ENCODE peak calls at places on chromosomes 4 and X, in nine cellular contexts. N is sigmoid colon; Y is Caco-2; J is CD14-positive monocyte; H is lung microvascular endothelial cell; O is stimulated activated CD8-positive, alpha-beta memory T cell treated with anti-CD3 and anti-CD28 coated beads, Interleukin-15, amount 100 ng/mL, for 1 hour; F is iris pigment epithelial cell; C is esophagus squamous epithelium; G is Caki2. S is an unnamed sample.

GRCh38 chr4:73723029-73723428 is 17.3 kb upstream of the CXCL8 start:
- DNase-seq in N (no peak), Y (no peak), J (no peak), H (peak), O (no peak), F (peak), C (no peak), G (no peak), S (no peak)

GRCh38 chrX:48498374-48498809 is 10.4 kb upstream of the PORCN start:
- DNase-seq in N (no peak), Y (no peak), J (no peak), H (peak), O (no peak), F (peak), C (no peak), G (peak), S (no peak)

GRCh38 chr4:77187231-77187630 is 30.2 kb downstream of the CCNG2 start:
- DNase-seq in N (no peak), Y (no peak), J (no peak), H (no peak), O (no peak), F (no peak), C (no peak), G (no peak), S (no peak)

GRCh38 chrX:154731881-154732280 is 19.0 kb downstream of the GAB3 start:
- DNase-seq in N (no peak), Y (no peak), J (no peak), H (peak), O (no peak), F (peak), C (no peak), G (no peak), S (no peak)

GRCh38 chr4:116143221-116143620 is 942.2 kb downstream of the TRAM1L1 start:
- DNase-seq in N (no peak), Y (no peak), J (no peak), H (no peak), O (no peak), F (no peak), C (no peak), G (no peak), S (no peak)

GRCh38 chr4:732911-733630 is 27.4 kb downstream of the PCGF3 start:
- DNase-seq in N (no peak), Y (no peak), J (no peak), H (no peak), O (no peak), F (no peak), C (no peak), G (no peak), S (no peak)

GRCh38 chrX:19343085-19343461 is 654 bp upstream of the PDHA1 start:
- DNase-seq in N (no peak), Y (no peak), J (no peak), H (no peak), O (no peak), F (no peak), C (no peak), G (no peak), S (no peak)

GRCh38 chr4:176191974-176192373 is 3.4 kb downstream of the SPATA4 start:
- DNase-seq in N (no peak), Y (no peak), J (no peak), H (no peak), O (no peak), F (no peak), C (no peak), G (peak), S (no peak)

GRCh38 chr4:104906274-104906673 is 240.4 kb upstream of the TET2 start:
- DNase-seq in N (no peak), Y (no peak), J (no peak), H (no peak), O (no peak), F (no peak), C (no peak), G (no peak), S (no peak)

GRCh38 chrX:65480960-65481359 is 53.6 kb downstream of the LAS1L start:
- DNase-seq in N (no peak), Y (no peak), J (no peak), H (no peak), O (no peak), F (no peak), C (no peak), G (no peak), S (no peak)

GRCh38 chr4:8778301-8778700 is 93.3 kb downstream of the HMX1 start:
- DNase-seq in N (no peak), Y (no peak), J (no peak), H (no peak), O (no peak), F (no peak), C (no peak), G (no peak), S (no peak)

GRCh38 chrX:97743014-97743413 is 859.3 kb downstream of the RPA4 start:
- DNase-seq in N (no peak), Y (no peak), J (no peak), H (no peak), O (no peak), F (no peak), C (no peak), G (no peak), S (peak)

GRCh38 chr4:101801957-101802356 is 11.4 kb downstream of the BANK1 start:
- DNase-seq in N (no peak), Y (no peak), J (no peak), H (no peak), O (no peak), F (no peak), C (no peak), G (no peak), S (no peak)

GRCh38 chr4:142404191-142404611 is 441.9 kb downstream of the INPP4B start:
- DNase-seq in N (no peak), Y (no peak), J (no peak), H (peak), O (no peak), F (peak), C (no peak), G (peak), S (no peak)

GRCh38 chrX:7108995-7109634 is 38.4 kb upstream of the STS start:
- DNase-seq in N (no peak), Y (no peak), J (no peak), H (peak), O (no peak), F (peak), C (no peak), G (no peak), S (no peak)

GRCh38 chr4:2761035-2761923 is 5.1 kb upstream of the TNIP2 start:
- DNase-seq in N (peak), Y (peak), J (no peak), H (peak), O (no peak), F (peak), C (no peak), G (no peak), S (peak)

GRCh38 chrX:115952417-115953092 is 218.0 kb upstream of the AGTR2 start:
- DNase-seq in N (no peak), Y (no peak), J (no peak), H (no peak), O (no peak), F (no peak), C (no peak), G (no peak), S (no peak)

GRCh38 chr4:24473309-24473721 is 111.0 kb downstream of the DHX15 start:
- DNase-seq in N (peak), Y (peak), J (no peak), H (peak), O (no peak), F (peak), C (no peak), G (no peak), S (peak)

GRCh38 chrX:103073442-103073841 is 9.5 kb upstream of the BEX1 start:
- DNase-seq in N (no peak), Y (no peak), J (no peak), H (no peak), O (no peak), F (peak), C (no peak), G (no peak), S (no peak)

GRCh38 chr4:138275946-138276621 is 33.9 kb upstream of the SLC7A11 start:
- DNase-seq in N (no peak), Y (no peak), J (no peak), H (peak), O (no peak), F (peak), C (no peak), G (no peak), S (no peak)

GRCh38 chrX:13741695-13742094 is 7.1 kb downstream of the OFD1 start:
- DNase-seq in N (no peak), Y (no peak), J (no peak), H (no peak), O (no peak), F (no peak), C (no peak), G (no peak), S (no peak)

GRCh38 chr4:88743696-88744095 is 46.1 kb upstream of the NAP1L5 start:
- DNase-seq in N (no peak), Y (no peak), J (no peak), H (peak), O (no peak), F (peak), C (no peak), G (no peak), S (no peak)

GRCh38 chr4:152937535-152938236 is 1.6 kb downstream of the FHDC1 start:
- DNase-seq in N (no peak), Y (peak), J (no peak), H (peak), O (no peak), F (peak), C (no peak), G (peak), S (peak)

GRCh38 chr4:38062088-38062893 is 102.1 kb downstream of the PTTG2 start:
- DNase-seq in N (peak), Y (peak), J (no peak), H (peak), O (peak), F (peak), C (no peak), G (peak), S (peak)

GRCh38 chr4:137509855-137510282 is 22.4 kb downstream of the PCDH18 start:
- DNase-seq in N (no peak), Y (no peak), J (no peak), H (no peak), O (no peak), F (no peak), C (no peak), G (no peak), S (no peak)

GRCh38 chr4:106687026-106687425 is 318.4 kb upstream of the GIMD1 start:
- DNase-seq in N (no peak), Y (no peak), J (no peak), H (peak), O (no peak), F (peak), C (no peak), G (no peak), S (no peak)

GRCh38 chr4:4386296-4386735 is 586 bp upstream of the NSG1 start:
- DNase-seq in N (peak), Y (no peak), J (no peak), H (no peak), O (no peak), F (no peak), C (no peak), G (no peak), S (no peak)

GRCh38 chr4:181731900-181732299 is 511.3 kb upstream of the TENM3 start:
- DNase-seq in N (no peak), Y (no peak), J (no peak), H (no peak), O (no peak), F (no peak), C (no peak), G (no peak), S (no peak)

GRCh38 chr4:48963042-48963679 is 22.9 kb upstream of the CWH43 start:
- DNase-seq in N (peak), Y (peak), J (peak), H (peak), O (peak), F (peak), C (no peak), G (peak), S (peak)

GRCh38 chrX:13579696-13580095 is 10.3 kb downstream of the EGFL6 start:
- DNase-seq in N (no peak), Y (no peak), J (no peak), H (no peak), O (no peak), F (no peak), C (no peak), G (no peak), S (no peak)

GRCh38 chr4:7200801-7201200 is 8.5 kb downstream of the SORCS2 start:
- DNase-seq in N (no peak), Y (no peak), J (peak), H (no peak), O (no peak), F (no peak), C (no peak), G (no peak), S (no peak)

GRCh38 chrX:154013614-154014360 is 5.9 kb downstream of the IRAK1 start:
- DNase-seq in N (no peak), Y (peak), J (no peak), H (peak), O (peak), F (no peak), C (no peak), G (peak), S (no peak)

GRCh38 chr4:110626532-110627153 is 3.8 kb upstream of the PITX2 start:
- DNase-seq in N (no peak), Y (no peak), J (no peak), H (no peak), O (no peak), F (peak), C (no peak), G (no peak), S (no peak)

GRCh38 chrX:35726176-35726575 is 72.0 kb upstream of the MAGEB16 start:
- DNase-seq in N (no peak), Y (no peak), J (no peak), H (no peak), O (no peak), F (peak), C (no peak), G (no peak), S (no peak)

S was measured in transverse colon.